ENCODE peak calls at places on chromosomes 11 and 22, in nine cellular contexts. One of them, this sample, is unnamed.

GRCh38 chr11:10327254-10327653 is 22.4 kb downstream of the ADM start:
- DNase-seq in ovary: no peak
- DNase-seq in dorsolateral prefrontal cortex: no peak
- DNase-seq in brain microvascular endothelial cell: peak; percentile 51
- DNase-seq in GM12865: no peak
- DNase-seq in DND-41: no peak
- DNase-seq in lung: no peak
- DNase-seq in heart right ventricle: no peak
- DNase-seq in fibroblast of villous mesenchyme: peak; percentile 87
- DNase-seq in this sample: no peak

GRCh38 chr11:29127456-29127855 is 889.4 kb downstream of the KCNA4 start:
- DNase-seq in ovary: no peak
- DNase-seq in fibroblast of villous mesenchyme: no peak
- DNase-seq in heart right ventricle: no peak
- DNase-seq in GM12865: no peak
- DNase-seq in brain microvascular endothelial cell: no peak
- DNase-seq in dorsolateral prefrontal cortex: no peak
- DNase-seq in DND-41: no peak
- DNase-seq in lung: no peak
- DNase-seq in this sample: peak; percentile 19

GRCh38 chr11:8227156-8228152 is 36.2 kb downstream of the LMO1 start:
- DNase-seq in brain microvascular endothelial cell: no peak
- DNase-seq in lung: no peak
- DNase-seq in heart right ventricle: no peak
- DNase-seq in dorsolateral prefrontal cortex: no peak
- DNase-seq in fibroblast of villous mesenchyme: no peak
- DNase-seq in ovary: no peak
- DNase-seq in DND-41: no peak
- DNase-seq in GM12865: no peak
- DNase-seq in this sample: peak; percentile 67

GRCh38 chr11:17651061-17651460 is 68.3 kb upstream of the MYOD1 start:
- DNase-seq in brain microvascular endothelial cell: no peak
- DNase-seq in lung: no peak
- DNase-seq in heart right ventricle: no peak
- DNase-seq in fibroblast of villous mesenchyme: no peak
- DNase-seq in DND-41: no peak
- DNase-seq in ovary: no peak
- DNase-seq in dorsolateral prefrontal cortex: no peak
- DNase-seq in GM12865: no peak
- DNase-seq in this sample: no peak

GRCh38 chr11:1854949-1855885 is 2.3 kb downstream of the LSP1 start:
- DNase-seq in heart right ventricle: no peak
- DNase-seq in ovary: no peak
- DNase-seq in DND-41: no peak
- DNase-seq in dorsolateral prefrontal cortex: no peak
- DNase-seq in lung: no peak
- DNase-seq in GM12865: peak; percentile 91
- DNase-seq in fibroblast of villous mesenchyme: no peak
- DNase-seq in brain microvascular endothelial cell: no peak
- DNase-seq in this sample: no peak

GRCh38 chr22:32858957-32859356 is 57.5 kb downstream of the TIMP3 start:
- DNase-seq in dorsolateral prefrontal cortex: no peak
- DNase-seq in brain microvascular endothelial cell: no peak
- DNase-seq in DND-41: no peak
- DNase-seq in fibroblast of villous mesenchyme: peak; percentile 19
- DNase-seq in heart right ventricle: no peak
- DNase-seq in GM12865: no peak
- DNase-seq in lung: no peak
- DNase-seq in ovary: no peak
- DNase-seq in this sample: no peak

GRCh38 chr11:9276571-9276970 is 11.4 kb upstream of the DENND5A start:
- DNase-seq in lung: no peak
- DNase-seq in dorsolateral prefrontal cortex: no peak
- DNase-seq in fibroblast of villous mesenchyme: no peak
- DNase-seq in brain microvascular endothelial cell: no peak
- DNase-seq in GM12865: peak; percentile 22
- DNase-seq in heart right ventricle: no peak
- DNase-seq in DND-41: no peak
- DNase-seq in ovary: no peak
- DNase-seq in this sample: no peak

GRCh38 chr11:17238377-17238776 is 30.6 kb upstream of the PIK3C2A start:
- DNase-seq in dorsolateral prefrontal cortex: no peak
- DNase-seq in ovary: no peak
- DNase-seq in GM12865: no peak
- DNase-seq in fibroblast of villous mesenchyme: no peak
- DNase-seq in DND-41: no peak
- DNase-seq in heart right ventricle: no peak
- DNase-seq in lung: no peak
- DNase-seq in brain microvascular endothelial cell: no peak
- DNase-seq in this sample: no peak

GRCh38 chr11:116929393-116930090 is 92.1 kb upstream of the APOA1 start:
- DNase-seq in DND-41: no peak
- DNase-seq in lung: no peak
- DNase-seq in fibroblast of villous mesenchyme: peak; percentile 18
- DNase-seq in ovary: no peak
- DNase-seq in GM12865: no peak
- DNase-seq in brain microvascular endothelial cell: peak; percentile 17
- DNase-seq in heart right ventricle: no peak
- DNase-seq in dorsolateral prefrontal cortex: no peak
- DNase-seq in this sample: no peak

GRCh38 chr11:116932182-116932581 is 94.8 kb upstream of the APOA1 start:
- DNase-seq in ovary: no peak
- DNase-seq in lung: no peak
- DNase-seq in DND-41: no peak
- DNase-seq in fibroblast of villous mesenchyme: no peak
- DNase-seq in dorsolateral prefrontal cortex: no peak
- DNase-seq in brain microvascular endothelial cell: no peak
- DNase-seq in GM12865: no peak
- DNase-seq in heart right ventricle: no peak
- DNase-seq in this sample: no peak

GRCh38 chr11:116930586-116930985 is 93.2 kb upstream of the APOA1 start:
- DNase-seq in DND-41: no peak
- DNase-seq in fibroblast of villous mesenchyme: no peak
- DNase-seq in dorsolateral prefrontal cortex: no peak
- DNase-seq in heart right ventricle: no peak
- DNase-seq in ovary: no peak
- DNase-seq in lung: no peak
- DNase-seq in GM12865: no peak
- DNase-seq in brain microvascular endothelial cell: no peak
- DNase-seq in this sample: no peak

GRCh38 chr11:116930177-116930576 is 92.8 kb upstream of the APOA1 start:
- DNase-seq in brain microvascular endothelial cell: peak; percentile 20
- DNase-seq in fibroblast of villous mesenchyme: peak; percentile 56
- DNase-seq in DND-41: peak; percentile 52
- DNase-seq in ovary: no peak
- DNase-seq in GM12865: peak; percentile 36
- DNase-seq in heart right ventricle: no peak
- DNase-seq in dorsolateral prefrontal cortex: no peak
- DNase-seq in lung: no peak
- DNase-seq in this sample: no peak

DNA sequence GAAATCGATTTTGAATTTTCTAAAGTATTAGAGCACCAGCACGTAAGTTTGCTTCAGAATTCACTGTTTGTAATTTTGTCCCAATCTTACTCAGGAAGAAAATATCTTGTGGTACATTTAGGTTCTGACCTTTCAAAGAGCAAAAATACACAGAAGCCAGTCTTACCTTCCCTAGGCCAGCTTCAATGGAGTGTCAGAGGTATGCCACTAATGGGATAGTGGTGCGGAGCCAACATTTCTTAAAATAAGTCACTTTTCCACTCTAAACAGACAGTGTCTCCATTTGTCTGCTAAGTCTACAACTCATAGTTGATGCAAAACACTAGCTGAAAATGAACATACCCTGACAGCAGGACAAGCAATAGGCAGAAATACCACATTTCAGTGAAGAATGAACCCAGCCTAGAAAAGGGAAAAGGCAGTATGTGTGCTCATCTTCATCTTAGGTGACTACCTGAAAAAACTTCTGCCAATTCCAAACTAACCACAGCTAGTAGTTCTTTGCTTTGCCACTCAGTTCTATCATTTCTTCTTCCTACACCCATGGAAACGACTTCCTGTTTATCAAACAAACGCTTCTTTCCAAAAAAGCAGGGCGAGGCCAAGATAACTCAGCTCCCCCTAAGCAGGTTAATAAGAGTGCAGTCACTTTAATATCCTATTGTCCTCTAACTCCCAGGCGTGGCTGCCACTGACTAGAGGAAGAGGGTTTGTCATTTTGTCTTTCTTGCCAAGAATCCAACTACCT is 94.0 kb upstream of the APOA1 start:
- DNase-seq in brain microvascular endothelial cell: no peak
- DNase-seq in GM12865: peak; percentile 54
- DNase-seq in DND-41: peak; percentile 10
- DNase-seq in heart right ventricle: no peak
- DNase-seq in ovary: no peak
- DNase-seq in fibroblast of villous mesenchyme: no peak
- DNase-seq in lung: no peak
- DNase-seq in dorsolateral prefrontal cortex: no peak
- DNase-seq in this sample: no peak
- H3K4me3 ChIP-seq in brain microvascular endothelial cell: no peak overlapping the region
- H3K4me3 ChIP-seq in GM12865: no peak overlapping the region
- H3K4me3 ChIP-seq in DND-41: no peak overlapping the region
- H3K4me3 ChIP-seq in heart right ventricle: no peak overlapping the region
- H3K4me3 ChIP-seq in ovary: no peak overlapping the region
- H3K4me3 ChIP-seq in fibroblast of villous mesenchyme: no peak overlapping the region
- H3K4me3 ChIP-seq in lung: no peak overlapping the region
- H3K4me3 ChIP-seq in dorsolateral prefrontal cortex: no peak overlapping the region
- H3K4me3 ChIP-seq in this sample: no peak overlapping the region

GRCh38 chr11:85843929-85844328 is 11.3 kb upstream of the CCDC83 start:
- DNase-seq in ovary: no peak
- DNase-seq in DND-41: no peak
- DNase-seq in lung: no peak
- DNase-seq in fibroblast of villous mesenchyme: no peak
- DNase-seq in heart right ventricle: no peak
- DNase-seq in dorsolateral prefrontal cortex: no peak
- DNase-seq in GM12865: no peak
- DNase-seq in brain microvascular endothelial cell: no peak
- DNase-seq in this sample: no peak
- TF ChIP-seq CTCF in ovary: no peak
- TF ChIP-seq CTCF in DND-41: no peak
- TF ChIP-seq CTCF in lung: no peak
- TF ChIP-seq CTCF in fibroblast of villous mesenchyme: no peak
- TF ChIP-seq CTCF in heart right ventricle: no peak
- TF ChIP-seq CTCF in dorsolateral prefrontal cortex: no peak
- TF ChIP-seq CTCF in GM12865: no peak
- TF ChIP-seq CTCF in brain microvascular endothelial cell: peak; percentile 3
- TF ChIP-seq CTCF in this sample: no peak

GRCh38 chr11:62715150-62716130 is 8.0 kb downstream of the GNG3 start:
- DNase-seq in heart right ventricle: no peak
- DNase-seq in brain microvascular endothelial cell: no peak
- DNase-seq in DND-41: no peak
- DNase-seq in GM12865: no peak
- DNase-seq in dorsolateral prefrontal cortex: no peak
- DNase-seq in lung: no peak
- DNase-seq in ovary: peak; percentile 17
- DNase-seq in fibroblast of villous mesenchyme: no peak
- DNase-seq in this sample: no peak

GRCh38 chr11:62712413-62712812 is 4.9 kb downstream of the GNG3 start:
- DNase-seq in ovary: no peak
- DNase-seq in fibroblast of villous mesenchyme: no peak
- DNase-seq in lung: no peak
- DNase-seq in brain microvascular endothelial cell: no peak
- DNase-seq in heart right ventricle: no peak
- DNase-seq in DND-41: no peak
- DNase-seq in GM12865: no peak
- DNase-seq in dorsolateral prefrontal cortex: no peak
- DNase-seq in this sample: no peak

GRCh38 chr11:62712861-62713260 is 5.4 kb downstream of the GNG3 start:
- DNase-seq in brain microvascular endothelial cell: no peak
- DNase-seq in dorsolateral prefrontal cortex: no peak
- DNase-seq in fibroblast of villous mesenchyme: no peak
- DNase-seq in ovary: no peak
- DNase-seq in GM12865: no peak
- DNase-seq in heart right ventricle: no peak
- DNase-seq in lung: no peak
- DNase-seq in DND-41: no peak
- DNase-seq in this sample: no peak

GRCh38 chr11:62716206-62716605 is 8.7 kb downstream of the GNG3 start:
- DNase-seq in fibroblast of villous mesenchyme: no peak
- DNase-seq in GM12865: no peak
- DNase-seq in brain microvascular endothelial cell: no peak
- DNase-seq in ovary: no peak
- DNase-seq in dorsolateral prefrontal cortex: no peak
- DNase-seq in lung: no peak
- DNase-seq in DND-41: no peak
- DNase-seq in heart right ventricle: no peak
- DNase-seq in this sample: no peak

DNA sequence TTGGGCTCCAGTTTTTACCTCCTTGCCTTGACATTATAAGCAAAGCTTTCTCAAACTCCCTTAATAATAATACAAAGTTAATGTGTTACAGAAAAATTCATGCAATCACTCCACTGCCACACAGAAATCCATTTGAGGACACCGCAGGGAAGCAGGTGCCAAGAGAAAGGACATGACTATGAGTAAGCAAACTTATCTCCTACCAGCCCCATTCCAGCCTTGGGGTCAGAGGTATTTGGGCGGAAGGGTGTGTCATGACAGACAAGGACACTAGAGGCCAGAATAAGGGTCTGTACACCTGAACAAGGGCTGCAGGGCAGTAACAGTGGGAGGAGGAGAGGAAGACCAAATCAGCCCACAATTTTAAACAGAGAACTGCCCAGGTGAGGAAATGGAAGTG is 5.9 kb downstream of the GNG3 start:
- DNase-seq in dorsolateral prefrontal cortex: no peak
- DNase-seq in GM12865: no peak
- DNase-seq in lung: peak; percentile 66
- DNase-seq in ovary: no peak
- DNase-seq in brain microvascular endothelial cell: no peak
- DNase-seq in heart right ventricle: no peak
- DNase-seq in DND-41: no peak
- DNase-seq in fibroblast of villous mesenchyme: no peak
- DNase-seq in this sample: no peak
- H3K4me3 ChIP-seq in dorsolateral prefrontal cortex: no peak overlapping the region
- H3K4me3 ChIP-seq in GM12865: no peak overlapping the region
- H3K4me3 ChIP-seq in lung: no peak overlapping the region
- H3K4me3 ChIP-seq in ovary: no peak overlapping the region
- H3K4me3 ChIP-seq in brain microvascular endothelial cell: no peak overlapping the region
- H3K4me3 ChIP-seq in heart right ventricle: no peak overlapping the region
- H3K4me3 ChIP-seq in DND-41: no peak overlapping the region
- H3K4me3 ChIP-seq in fibroblast of villous mesenchyme: no peak overlapping the region
- H3K4me3 ChIP-seq in this sample: no peak overlapping the region

GRCh38 chr11:44028816-44029506 is 18.8 kb upstream of the ACCSL start:
- DNase-seq in brain microvascular endothelial cell: no peak
- DNase-seq in dorsolateral prefrontal cortex: no peak
- DNase-seq in DND-41: no peak
- DNase-seq in ovary: no peak
- DNase-seq in fibroblast of villous mesenchyme: no peak
- DNase-seq in heart right ventricle: no peak
- DNase-seq in lung: no peak
- DNase-seq in GM12865: no peak
- DNase-seq in this sample: no peak

GRCh38 chr11:44029507-44029845 is 18.3 kb upstream of the ACCSL start:
- DNase-seq in lung: peak; percentile 14
- DNase-seq in dorsolateral prefrontal cortex: no peak
- DNase-seq in ovary: no peak
- DNase-seq in brain microvascular endothelial cell: no peak
- DNase-seq in heart right ventricle: no peak
- DNase-seq in GM12865: no peak
- DNase-seq in DND-41: no peak
- DNase-seq in fibroblast of villous mesenchyme: no peak
- DNase-seq in this sample: no peak

GRCh38 chr11:44025727-44026126 is 22.1 kb upstream of the ACCSL start:
- DNase-seq in brain microvascular endothelial cell: no peak
- DNase-seq in heart right ventricle: no peak
- DNase-seq in DND-41: no peak
- DNase-seq in lung: no peak
- DNase-seq in GM12865: no peak
- DNase-seq in ovary: no peak
- DNase-seq in dorsolateral prefrontal cortex: no peak
- DNase-seq in fibroblast of villous mesenchyme: no peak
- DNase-seq in this sample: no peak

GRCh38 chr11:44028401-44028800 is 19.4 kb upstream of the ACCSL start:
- DNase-seq in brain microvascular endothelial cell: no peak
- DNase-seq in dorsolateral prefrontal cortex: no peak
- DNase-seq in ovary: no peak
- DNase-seq in DND-41: no peak
- DNase-seq in heart right ventricle: no peak
- DNase-seq in fibroblast of villous mesenchyme: peak; percentile 17
- DNase-seq in lung: no peak
- DNase-seq in GM12865: no peak
- DNase-seq in this sample: no peak

DNA sequence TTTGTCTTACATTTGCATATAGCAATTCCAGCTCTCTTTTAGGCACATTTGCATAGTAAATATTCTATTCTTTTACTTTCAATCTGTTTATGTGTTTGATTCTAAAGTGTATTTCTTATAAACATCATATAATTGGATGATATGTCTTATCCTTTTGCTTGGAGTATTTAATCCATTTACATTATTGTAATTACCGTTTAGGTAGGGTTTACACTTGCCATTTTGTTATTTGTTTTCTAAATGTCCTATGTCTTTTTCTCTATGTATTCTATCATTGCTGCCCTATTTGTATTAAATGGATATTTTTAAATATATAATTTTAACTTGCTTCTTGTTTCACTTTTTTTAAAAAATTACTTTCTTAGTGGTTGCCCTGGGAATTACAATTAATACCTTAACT is 22.8 kb upstream of the ACCSL start:
- DNase-seq in fibroblast of villous mesenchyme: no peak
- DNase-seq in dorsolateral prefrontal cortex: no peak
- DNase-seq in heart right ventricle: no peak
- DNase-seq in DND-41: no peak
- DNase-seq in brain microvascular endothelial cell: no peak
- DNase-seq in GM12865: no peak
- DNase-seq in ovary: no peak
- DNase-seq in lung: no peak
- DNase-seq in this sample: no peak
- TF ChIP-seq CTCF in fibroblast of villous mesenchyme: no peak
- TF ChIP-seq CTCF in dorsolateral prefrontal cortex: no peak
- TF ChIP-seq CTCF in heart right ventricle: no peak
- TF ChIP-seq CTCF in DND-41: no peak
- TF ChIP-seq CTCF in brain microvascular endothelial cell: no peak
- TF ChIP-seq CTCF in GM12865: no peak
- TF ChIP-seq CTCF in ovary: no peak
- TF ChIP-seq CTCF in lung: no peak
- TF ChIP-seq CTCF in this sample: no peak

This sample was measured in kidney epithelial cell.